ENCODE peak calls at places on chromosomes 16 and 17, in five cellular contexts. One of them, this sample, is unnamed.

GRCh38 chr16:14155572-14156213 is 84.6 kb downstream of the MRTFB start:
- DNase-seq in foreskin fibroblast: no peak
- DNase-seq in activated B cell treated with CpG ODN at 0.5 μM for 24 hours: no peak
- DNase-seq in prostate gland: peak; percentile 42
- DNase-seq in astrocyte of the spinal cord: no peak
- DNase-seq in this sample: no peak

GRCh38 chr17:67920212-67920611 is 76.1 kb downstream of the C17orf58 start:
- DNase-seq in prostate gland: no peak
- DNase-seq in activated B cell treated with CpG ODN at 0.5 μM for 24 hours: no peak
- DNase-seq in foreskin fibroblast: no peak
- DNase-seq in astrocyte of the spinal cord: no peak
- DNase-seq in this sample: no peak

GRCh38 chr16:88705746-88706287 is 391 bp downstream of the RNF166 start:
- DNase-seq in prostate gland: no peak
- DNase-seq in foreskin fibroblast: peak; percentile 41
- DNase-seq in activated B cell treated with CpG ODN at 0.5 μM for 24 hours: no peak
- DNase-seq in astrocyte of the spinal cord: no peak
- DNase-seq in this sample: no peak

GRCh38 chr17:7113273-7114071 is 1.1 kb downstream of the ASGR2 start:
- DNase-seq in activated B cell treated with CpG ODN at 0.5 μM for 24 hours: no peak
- DNase-seq in foreskin fibroblast: no peak
- DNase-seq in prostate gland: no peak
- DNase-seq in astrocyte of the spinal cord: no peak
- DNase-seq in this sample: peak; percentile 57

GRCh38 chr16:78931267-78932060 is 669.1 kb downstream of the MAF start:
- DNase-seq in activated B cell treated with CpG ODN at 0.5 μM for 24 hours: no peak
- DNase-seq in foreskin fibroblast: no peak
- DNase-seq in astrocyte of the spinal cord: no peak
- DNase-seq in prostate gland: no peak
- DNase-seq in this sample: no peak

GRCh38 chr17:77907497-77908120 is 50.9 kb upstream of the TNRC6C start:
- DNase-seq in astrocyte of the spinal cord: no peak
- DNase-seq in foreskin fibroblast: no peak
- DNase-seq in activated B cell treated with CpG ODN at 0.5 μM for 24 hours: no peak
- DNase-seq in prostate gland: no peak
- DNase-seq in this sample: no peak

GRCh38 chr16:80591071-80591935 is 50.5 kb downstream of the DYNLRB2 start:
- DNase-seq in foreskin fibroblast: no peak
- DNase-seq in astrocyte of the spinal cord: no peak
- DNase-seq in activated B cell treated with CpG ODN at 0.5 μM for 24 hours: no peak
- DNase-seq in prostate gland: no peak
- DNase-seq in this sample: peak; percentile 29

GRCh38 chr16:57614546-57615343 is 13.7 kb upstream of the ADGRG1 start:
- DNase-seq in foreskin fibroblast: no peak
- DNase-seq in astrocyte of the spinal cord: no peak
- DNase-seq in activated B cell treated with CpG ODN at 0.5 μM for 24 hours: no peak
- DNase-seq in prostate gland: no peak
- DNase-seq in this sample: no peak

GRCh38 chr16:72793017-72793416 is 254.9 kb downstream of the ZFHX3 start:
- DNase-seq in prostate gland: no peak
- DNase-seq in astrocyte of the spinal cord: no peak
- DNase-seq in foreskin fibroblast: no peak
- DNase-seq in activated B cell treated with CpG ODN at 0.5 μM for 24 hours: no peak
- DNase-seq in this sample: no peak

GRCh38 chr17:266219-266618 is 84.8 kb upstream of the DOC2B start:
- DNase-seq in activated B cell treated with CpG ODN at 0.5 μM for 24 hours: no peak
- DNase-seq in astrocyte of the spinal cord: no peak
- DNase-seq in prostate gland: no peak
- DNase-seq in foreskin fibroblast: no peak
- DNase-seq in this sample: no peak

GRCh38 chr17:75044716-75045115 is 2.1 kb downstream of the ATP5PD start:
- DNase-seq in activated B cell treated with CpG ODN at 0.5 μM for 24 hours: no peak
- DNase-seq in foreskin fibroblast: no peak
- DNase-seq in astrocyte of the spinal cord: no peak
- DNase-seq in prostate gland: no peak
- DNase-seq in this sample: no peak